ENCODE peak calls at places on chromosome 4, in four cellular contexts. R, Q, Y and L are unnamed samples.

GRCh38 chr4:125826801-125827200 is 512.0 kb downstream of the FAT4 start:
- DNase-seq in R (no peak), Q (no peak), Y (no peak), L (no peak)

GRCh38 chr4:77015390-77015789 is 60.4 kb downstream of the CCNI start:
- DNase-seq in R (no peak), Q (no peak), Y (no peak), L (no peak)

GRCh38 chr4:186081202-186081807 is 12.3 kb downstream of the TLR3 start:
- DNase-seq in R (no peak), Q (no peak), Y (no peak), L (no peak)

GRCh38 chr4:110503588-110504435 is 27.9 kb downstream of the ENPEP start:
- DNase-seq in R (no peak), Q (no peak), Y (no peak), L (no peak)

GRCh38 chr4:83875437-83875836 is 339.5 kb downstream of the GPAT3 start:
- DNase-seq in R (no peak), Q (no peak), Y (no peak), L (no peak)

GRCh38 chr4:11223261-11223660 is 205.4 kb downstream of the HS3ST1 start:
- DNase-seq in R (no peak), Q (peak), Y (no peak), L (no peak)

GRCh38 chr4:1198070-1198844 is 25.9 kb upstream of the SPON2 start:
- DNase-seq in R (no peak), Q (no peak), Y (no peak), L (no peak)

GRCh38 chr4:20809796-20810195 is 109.5 kb downstream of the PACRGL start:
- DNase-seq in R (no peak), Q (no peak), Y (no peak), L (peak)